ENCODE peak calls at places on chromosomes 5 and 9, in nine cellular contexts. P, A, K, O, R, C, H, Q and W are unnamed samples.

GRCh38 chr5:154477382-154478223 is 424 bp downstream of the HAND1 start:
- DNase-seq in C (peak; percentile 32), K (no peak), R (no peak), Q (no peak), H (peak; percentile 14), A (no peak), O (no peak), P (no peak), W (no peak)

GRCh38 chr5:609088-609370 is 3.1 kb upstream of the CEP72 start:
- DNase-seq in A (no peak), K (no peak), C (no peak), H (no peak), Q (no peak), P (no peak), O (no peak), R (no peak), W (no peak)

GRCh38 chr9:28456886-28457285 is 883.6 kb upstream of the C9orf72 start:
- DNase-seq in C (no peak), O (no peak), K (no peak), A (no peak), R (no peak), Q (no peak), H (no peak), P (no peak), W (no peak)

GRCh38 chr9:96651626-96652025 is 3.5 kb downstream of the PRXL2C start:
- DNase-seq in A (no peak), K (no peak), C (no peak), R (no peak), O (no peak), H (no peak), P (no peak), Q (no peak), W (no peak)

GRCh38 chr5:75668348-75668895 is 48.8 kb downstream of the POC5 start:
- DNase-seq in Q (no peak), C (no peak), K (no peak), P (no peak), H (no peak), A (no peak), O (no peak), R (no peak), W (no peak)

GRCh38 chr5:56290378-56291057 is 57.4 kb upstream of the ANKRD55 start:
- DNase-seq in A (no peak), K (no peak), P (no peak), H (no peak), C (no peak), O (no peak), Q (no peak), R (no peak), W (no peak)

GRCh38 chr5:33472805-33473409 is 32.1 kb downstream of the TARS1 start:
- DNase-seq in O (no peak), C (no peak), K (no peak), A (no peak), P (no peak), H (no peak), Q (no peak), R (no peak), W (no peak)

GRCh38 chr5:350355-350754 is 28.8 kb downstream of the AHRR start:
- DNase-seq in Q (no peak), A (no peak), H (no peak), R (no peak), K (no peak), O (no peak), C (no peak), P (no peak), W (no peak)

GRCh38 chr5:156109317-156110023 is 217.5 kb upstream of the SGCD start:
- DNase-seq in C (no peak), K (no peak), Q (no peak), O (no peak), H (no peak), P (no peak), R (no peak), A (no peak), W (no peak)

GRCh38 chr9:97397220-97397619 is 14.7 kb upstream of the TDRD7 start:
- DNase-seq in Q (no peak), H (no peak), A (no peak), R (no peak), K (no peak), P (no peak), O (no peak), C (no peak), W (no peak)

GRCh38 chr9:130331573-130331972 is 66.0 kb downstream of the HMCN2 start:
- DNase-seq in H (no peak), R (peak; percentile 66), O (no peak), C (peak; percentile 77), A (no peak), P (peak; percentile 18), Q (peak; percentile 83), K (no peak), W (no peak)

GRCh38 chr5:170861855-170862766 is at the start of gene RANBP17:
- DNase-seq in O (no peak), P (no peak), C (peak; percentile 56), H (peak; percentile 69), Q (peak; percentile 46), R (peak; percentile 80), K (peak; percentile 16), A (peak; percentile 47), W (peak; percentile 59)

GRCh38 chr5:9955586-9955985 is 294.1 kb downstream of the ATPSCKMT start:
- DNase-seq in Q (no peak), O (no peak), C (no peak), P (no peak), K (no peak), H (no peak), R (no peak), A (no peak), W (no peak)

GRCh38 chr9:38278931-38279532 is 113.5 kb upstream of the ALDH1B1 start:
- DNase-seq in C (no peak), P (no peak), H (no peak), K (no peak), O (no peak), R (no peak), A (no peak), Q (no peak), W (no peak)

GRCh38 chr5:58382131-58382534 is 77.8 kb downstream of the PLK2 start:
- DNase-seq in K (no peak), C (peak; percentile 10), Q (no peak), R (no peak), A (no peak), P (no peak), O (no peak), H (peak; percentile 5), W (no peak)

GRCh38 chr5:58383459-58383858 is 76.4 kb downstream of the PLK2 start:
- DNase-seq in C (no peak), K (no peak), A (no peak), H (no peak), Q (no peak), P (no peak), O (no peak), R (no peak), W (no peak)

GRCh38 chr5:58381566-58381965 is 78.3 kb downstream of the PLK2 start:
- DNase-seq in R (no peak), K (no peak), C (no peak), O (no peak), Q (no peak), P (no peak), A (no peak), H (no peak), W (no peak)

GRCh38 chr5:58378613-58379385 is 81.1 kb downstream of the PLK2 start:
- DNase-seq in O (no peak), Q (no peak), A (no peak), R (no peak), P (no peak), C (no peak), K (no peak), H (no peak), W (no peak)

DNA sequence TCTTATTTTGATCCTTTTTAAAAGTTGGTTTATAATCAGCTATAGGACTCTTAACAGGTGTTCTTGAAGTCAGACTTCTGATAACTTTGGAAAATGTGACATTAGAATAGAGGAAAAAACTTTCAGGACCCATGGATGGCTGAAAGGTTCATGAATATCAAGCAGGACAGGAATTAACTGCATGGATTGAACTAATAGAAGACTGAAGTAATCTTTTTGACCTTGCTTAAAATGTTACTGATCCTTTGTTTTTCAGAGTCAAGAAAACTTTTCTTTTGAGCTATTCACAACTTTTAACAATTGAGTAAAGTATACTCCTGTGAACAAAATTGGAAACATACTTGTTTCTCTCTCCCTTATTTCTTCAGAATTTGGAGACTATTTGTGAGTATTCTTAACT is 79.2 kb downstream of the PLK2 start:
- DNase-seq in C (no peak), R (no peak), H (no peak), K (no peak), O (no peak), Q (no peak), A (no peak), P (no peak), W (no peak)
- H3K9me3 ChIP-seq in C (peaks cover 20% of the 10 kb centered on the region), R (peaks cover 21% of the 10 kb centered on the region), H (no peaks in the 10 kb centered on the region), K (no peaks in the 10 kb centered on the region), O (peaks cover 18% of the 10 kb centered on the region), Q (peaks cover 18% of the 10 kb centered on the region), A (no peaks in the 10 kb centered on the region), P (no peaks in the 10 kb centered on the region), W (no peaks in the 10 kb centered on the region)

GRCh38 chr5:2565147-2565546 is 186.3 kb downstream of the IRX2 start:
- DNase-seq in R (no peak), O (no peak), P (no peak), A (no peak), Q (no peak), C (no peak), H (no peak), K (no peak), W (no peak)
- H3K9me3 ChIP-seq in R (peaks cover 9% of the 10 kb centered on the region), O (no peaks in the 10 kb centered on the region), P (no peaks in the 10 kb centered on the region), A (no peaks in the 10 kb centered on the region), Q (no peaks in the 10 kb centered on the region), C (no peaks in the 10 kb centered on the region), H (no peaks in the 10 kb centered on the region), K (no peaks in the 10 kb centered on the region), W (no peaks in the 10 kb centered on the region)

GRCh38 chr5:135829179-135829578 is 5.3 kb upstream of the SLC25A48 start:
- DNase-seq in R (no peak), C (no peak), A (no peak), Q (no peak), H (no peak), O (no peak), P (no peak), K (no peak), W (no peak)

GRCh38 chr5:135828793-135829150 is 5.7 kb upstream of the SLC25A48 start:
- DNase-seq in O (no peak), A (no peak), C (no peak), K (no peak), R (no peak), P (no peak), H (no peak), Q (no peak), W (no peak)

GRCh38 chr5:135830384-135831275 is 3.8 kb upstream of the SLC25A48 start:
- DNase-seq in K (no peak), O (no peak), P (no peak), H (no peak), A (no peak), Q (no peak), R (no peak), C (no peak), W (no peak)

GRCh38 chr5:135827965-135828792 is 6.3 kb upstream of the SLC25A48 start:
- DNase-seq in O (no peak), A (no peak), Q (no peak), R (no peak), K (no peak), C (no peak), H (no peak), P (no peak), W (no peak)

GRCh38 chr5:135829681-135830383 is 4.6 kb upstream of the SLC25A48 start:
- DNase-seq in K (peak; percentile 26), A (peak; percentile 86), Q (peak; percentile 70), O (no peak), R (peak; percentile 84), P (no peak), H (peak; percentile 85), C (peak; percentile 66), W (peak; percentile 47)
- H3K9me3 ChIP-seq in K (no peaks in the 10 kb centered on the region), A (no peaks in the 10 kb centered on the region), Q (no peaks in the 10 kb centered on the region), O (no peaks in the 10 kb centered on the region), R (no peaks in the 10 kb centered on the region), P (no peaks in the 10 kb centered on the region), H (no peaks in the 10 kb centered on the region), C (no peaks in the 10 kb centered on the region), W (no peaks in the 10 kb centered on the region)

GRCh38 chr5:165714594-165714993 is 2209.2 kb downstream of the MAT2B start:
- DNase-seq in C (no peak), K (no peak), O (no peak), R (no peak), A (no peak), H (no peak), P (no peak), Q (no peak), W (no peak)
- H3K9me3 ChIP-seq in C (no peaks in the 10 kb centered on the region), K (no peaks in the 10 kb centered on the region), O (peaks cover 6% of the 10 kb centered on the region), R (no peaks in the 10 kb centered on the region), A (no peaks in the 10 kb centered on the region), H (no peaks in the 10 kb centered on the region), P (no peaks in the 10 kb centered on the region), Q (no peaks in the 10 kb centered on the region), W (no peaks in the 10 kb centered on the region)